ENCODE peak calls at places on chromosomes 6 and 20, in eight cellular contexts. S is gastrocnemius medialis, Y is ovary, D is HepG2, I is adrenal gland, U is A549, Z is esophagus muscularis mucosa, E is stomach. A is an unnamed sample.
A peak's percentile ranks its signal among the peaks of the same experiment; 100 is the strongest.

GRCh38 chr6:12555267-12555666 is 161.3 kb upstream of the PHACTR1 start:
- DNase-seq in S (no peak), Y (no peak), D (no peak), I (no peak), U (no peak), Z (no peak), E (no peak), A (no peak)

GRCh38 chr20:63626424-63627128 is at the start of gene GMEB2:
- DNase-seq in S (peak; percentile 76), Y (peak; percentile 75), D (peak; percentile 69), I (peak; percentile 79), U (no peak), Z (peak; percentile 94), E (peak; percentile 76), A (peak; percentile 61)

GRCh38 chr6:45543298-45544235 is 165.8 kb upstream of the SUPT3H start:
- DNase-seq in S (no peak), Y (no peak), D (no peak), I (no peak), U (no peak), Z (no peak), E (no peak), A (no peak)

GRCh38 chr6:169079650-169080049 is 174.0 kb downstream of the THBS2 start:
- DNase-seq in S (no peak), Y (no peak), D (no peak), I (no peak), U (no peak), Z (no peak), E (no peak), A (no peak)

GRCh38 chr6:125365230-125365629 is 63.5 kb upstream of the HDDC2 start:
- DNase-seq in S (no peak), Y (no peak), D (no peak), I (no peak), U (no peak), Z (no peak), E (no peak), A (no peak)

GRCh38 chr20:21159658-21160380 is 33.9 kb downstream of the KIZ start:
- DNase-seq in S (no peak), Y (no peak), D (no peak), I (no peak), U (no peak), Z (no peak), E (no peak), A (no peak)

GRCh38 chr6:18276610-18277009 is 12.3 kb upstream of the DEK start:
- DNase-seq in S (no peak), Y (no peak), D (no peak), I (no peak), U (no peak), Z (no peak), E (no peak), A (no peak)

GRCh38 chr6:149433405-149433804 is 33.3 kb downstream of the SUMO4 start:
- DNase-seq in S (no peak), Y (no peak), D (no peak), I (no peak), U (no peak), Z (no peak), E (no peak), A (no peak)

GRCh38 chr6:64415936-64416335 is 780.3 kb downstream of the PHF3 start:
- DNase-seq in S (no peak), Y (no peak), D (no peak), I (no peak), U (no peak), Z (no peak), E (no peak), A (no peak)

GRCh38 chr6:159983641-159984080 is 14.8 kb downstream of the IGF2R start:
- DNase-seq in S (no peak), Y (no peak), D (no peak), I (no peak), U (no peak), Z (no peak), E (no peak), A (no peak)

GRCh38 chr6:39843305-39844020 is 51.3 kb downstream of the DAAM2 start:
- DNase-seq in S (no peak), Y (no peak), D (no peak), I (no peak), U (peak; percentile 12), Z (no peak), E (no peak), A (no peak)

GRCh38 chr20:16434087-16434664 is 139.1 kb downstream of the KIF16B start:
- DNase-seq in S (peak; percentile 26), Y (peak; percentile 31), D (peak; percentile 75), I (peak; percentile 26), U (peak; percentile 74), Z (peak; percentile 89), E (peak; percentile 38), A (peak; percentile 79)

GRCh38 chr20:219290-220115 is 7.6 kb upstream of the DEFB129 start:
- DNase-seq in S (no peak), Y (no peak), D (peak; percentile 43), I (no peak), U (peak; percentile 49), Z (no peak), E (no peak), A (no peak)

GRCh38 chr6:107080036-107080435 is 35.3 kb downstream of the BEND3 start:
- DNase-seq in S (no peak), Y (no peak), D (peak; percentile 17), I (no peak), U (peak; percentile 5), Z (no peak), E (no peak), A (no peak)

GRCh38 chr6:107690546-107690863 is 133.6 kb downstream of the SCML4 start:
- DNase-seq in S (no peak), Y (no peak), D (no peak), I (no peak), U (no peak), Z (no peak), E (no peak), A (no peak)

GRCh38 chr20:61331542-61331941 is 79.5 kb downstream of the CDH4 start:
- DNase-seq in S (no peak), Y (no peak), D (no peak), I (no peak), U (no peak), Z (peak; percentile 95), E (no peak), A (no peak)

GRCh38 chr6:131636880-131637792 is at the start of gene ENPP3:
- DNase-seq in S (no peak), Y (no peak), D (peak; percentile 89), I (no peak), U (no peak), Z (no peak), E (no peak), A (no peak)
- TF ChIP-seq POLR2A in S (no peak), Y (no peak), D (peak; percentile 86), I (peak; percentile 29), U (no peak), Z (no peak), E (no peak), A (peak; percentile 43)

GRCh38 chr6:11214438-11214837 is 18.0 kb downstream of the NEDD9 start:
- DNase-seq in S (no peak), Y (no peak), D (no peak), I (no peak), U (peak; percentile 14), Z (no peak), E (no peak), A (no peak)

GRCh38 chr6:11217360-11218076 is 14.9 kb downstream of the NEDD9 start:
- DNase-seq in S (no peak), Y (no peak), D (peak; percentile 79), I (no peak), U (peak; percentile 74), Z (no peak), E (peak; percentile 59), A (no peak)

GRCh38 chr6:11214911-11215310 is 17.6 kb downstream of the NEDD9 start:
- DNase-seq in S (no peak), Y (no peak), D (no peak), I (no peak), U (no peak), Z (no peak), E (no peak), A (no peak)

GRCh38 chr6:11218077-11218392 is 14.4 kb downstream of the NEDD9 start:
- DNase-seq in S (no peak), Y (no peak), D (no peak), I (no peak), U (peak; percentile 27), Z (no peak), E (no peak), A (no peak)

GRCh38 chr6:11215773-11216172 is 16.7 kb downstream of the NEDD9 start:
- DNase-seq in S (no peak), Y (no peak), D (no peak), I (peak; percentile 22), U (peak; percentile 29), Z (no peak), E (peak; percentile 59), A (no peak)
- H3K27ac ChIP-seq in S (peak overlapping the region; percentile 75), Y (no peak overlapping the region), D (peak overlapping the region; percentile 2), I (no peak overlapping the region), U (peak overlapping the region; percentile 94), Z (peak overlapping the region; percentile 82), E (peak overlapping the region; percentile 83), A (peak overlapping the region; percentile 44)

DNA sequence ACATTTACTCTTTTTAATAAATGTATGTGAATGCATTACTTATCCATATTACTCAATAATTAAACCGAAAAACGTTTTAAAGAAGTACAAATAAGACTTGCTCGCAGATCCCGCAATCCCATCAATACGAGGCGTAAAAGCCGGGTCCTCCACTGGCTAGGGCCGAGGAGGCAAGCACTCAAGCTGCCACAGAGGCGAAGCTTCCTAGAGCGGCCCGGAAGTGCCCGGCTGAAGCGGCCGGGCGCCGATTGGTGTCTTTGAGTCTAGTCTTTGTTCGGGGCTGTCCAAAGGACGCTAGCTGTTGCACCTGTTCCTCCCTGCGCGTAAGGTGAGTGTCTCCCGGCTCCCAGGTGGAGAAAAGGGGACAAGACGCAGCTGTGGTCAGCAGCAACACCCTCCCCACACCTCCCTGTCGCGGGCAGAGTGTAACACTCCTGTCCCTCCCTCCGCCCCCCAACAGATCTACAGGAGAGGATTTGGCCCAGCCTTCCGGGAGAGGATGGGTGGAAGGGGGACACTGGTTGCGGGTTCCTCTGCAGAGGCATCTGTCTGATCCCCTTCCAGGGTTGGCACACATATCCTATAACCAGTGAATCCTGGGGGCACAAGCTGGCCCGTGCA is at the start of gene ZSCAN16:
- DNase-seq in S (peak; percentile 79), Y (peak; percentile 71), D (peak; percentile 87), I (peak; percentile 84), U (peak; percentile 86), Z (peak; percentile 93), E (peak; percentile 84), A (peak; percentile 89)
- H3K4me3 ChIP-seq in S (peak within 1 kb of the TSS; percentile 80), Y (peak within 1 kb of the TSS; percentile 50), D (peak within 1 kb of the TSS; percentile 81), I (peak within 1 kb of the TSS; percentile 68), U (peak within 1 kb of the TSS; percentile 55), Z (peak within 1 kb of the TSS; percentile 74), E (peak within 1 kb of the TSS; percentile 78), A (peak within 1 kb of the TSS; percentile 54)

GRCh38 chr20:35145141-35145564 is 2.0 kb downstream of the EDEM2 start:
- DNase-seq in S (no peak), Y (peak; percentile 34), D (peak; percentile 77), I (no peak), U (peak; percentile 70), Z (no peak), E (no peak), A (no peak)

GRCh38 chr20:35151739-35152138 is 4.6 kb upstream of the EDEM2 start:
- DNase-seq in S (no peak), Y (peak; percentile 36), D (no peak), I (no peak), U (no peak), Z (no peak), E (no peak), A (no peak)

GRCh38 chr20:35144694-35145093 is 2.4 kb downstream of the EDEM2 start:
- DNase-seq in S (no peak), Y (no peak), D (no peak), I (no peak), U (no peak), Z (no peak), E (no peak), A (peak; percentile 77)

GRCh38 chr20:35146299-35146921 is 726 bp downstream of the EDEM2 start:
- DNase-seq in S (peak; percentile 17), Y (peak; percentile 35), D (peak; percentile 56), I (no peak), U (no peak), Z (no peak), E (no peak), A (peak; percentile 75)

GRCh38 chr20:35146922-35147574 is at the start of gene EDEM2:
- DNase-seq in S (peak; percentile 91), Y (peak; percentile 95), D (peak; percentile 98), I (peak; percentile 94), U (peak; percentile 95), Z (peak; percentile 98), E (peak; percentile 94), A (peak; percentile 86)
- TF ChIP-seq POLR2A in S (peak; percentile 35), Y (peak; percentile 41), D (peak; percentile 83), I (peak; percentile 73), U (peak; percentile 81), Z (no peak), E (no peak), A (peak; percentile 67)